ENCODE peak calls at places on chromosomes 16 and 17, in nine cellular contexts. Z, B, V, U, S, D, Y, H and M are unnamed samples.
A peak's percentile ranks its signal among the peaks of the same experiment; 100 is the strongest.

GRCh38 chr16:23081675-23082119 is 67.6 kb downstream of the USP31 start:
- DNase-seq in Z (no peak), B (no peak), V (peak; percentile 31), U (no peak), S (no peak), D (no peak), Y (no peak), H (no peak), M (no peak)

GRCh38 chr16:13453938-13454553 is 465.9 kb upstream of the ERCC4 start:
- DNase-seq in Z (no peak), B (peak; percentile 53), V (no peak), U (no peak), S (peak; percentile 19), D (peak; percentile 63), Y (peak; percentile 26), H (peak; percentile 57), M (peak; percentile 23)

GRCh38 chr17:31015639-31016038 is 44.8 kb downstream of the RNF135 start:
- DNase-seq in Z (no peak), B (no peak), V (no peak), U (no peak), S (no peak), D (no peak), Y (no peak), H (no peak), M (no peak)

GRCh38 chr16:49596699-49597291 is 223.2 kb downstream of the C16orf78 start:
- DNase-seq in Z (no peak), B (no peak), V (no peak), U (no peak), S (no peak), D (no peak), Y (no peak), H (no peak), M (no peak)

GRCh38 chr17:75011788-75012319 is 616 bp upstream of the MRPL58 start:
- DNase-seq in Z (no peak), B (no peak), V (peak; percentile 54), U (no peak), S (no peak), D (no peak), Y (peak; percentile 60), H (no peak), M (peak; percentile 44)

GRCh38 chr17:1055751-1056645 is 59.1 kb downstream of the TIMM22 start:
- DNase-seq in Z (peak; percentile 60), B (peak; percentile 6), V (peak; percentile 64), U (no peak), S (peak; percentile 53), D (peak; percentile 81), Y (peak; percentile 52), H (peak; percentile 38), M (no peak)

GRCh38 chr17:31417051-31417792 is 25.7 kb downstream of the RAB11FIP4 start:
- DNase-seq in Z (no peak), B (no peak), V (no peak), U (no peak), S (no peak), D (no peak), Y (no peak), H (no peak), M (no peak)

GRCh38 chr16:70801611-70802010 is 653 bp upstream of the VAC14 start:
- DNase-seq in Z (no peak), B (no peak), V (no peak), U (no peak), S (no peak), D (no peak), Y (no peak), H (no peak), M (no peak)

GRCh38 chr16:58389724-58390123 is 2.5 kb upstream of the GINS3 start:
- DNase-seq in Z (no peak), B (no peak), V (no peak), U (no peak), S (no peak), D (no peak), Y (no peak), H (no peak), M (no peak)

GRCh38 chr16:8407351-8407750 is 183.0 kb downstream of the TMEM114 start:
- DNase-seq in Z (no peak), B (no peak), V (no peak), U (no peak), S (no peak), D (no peak), Y (no peak), H (no peak), M (no peak)